ENCODE peak calls at places on chromosomes 13 and 19, in four cellular contexts. One of them, this sample, is unnamed.

GRCh38 chr13:114101325-114101821 is 31.1 kb downstream of the RASA3 start:
- DNase-seq in IMR-90: no peak
- DNase-seq in GM12878: no peak
- DNase-seq in K562: no peak
- DNase-seq in this sample: no peak

GRCh38 chr13:44176173-44176572 is 197.5 kb upstream of the SERP2 start:
- DNase-seq in K562: no peak
- DNase-seq in GM12878: no peak
- DNase-seq in IMR-90: peak; percentile 41
- DNase-seq in this sample: no peak

GRCh38 chr13:93446256-93446655 is 219.6 kb downstream of the GPC6 start:
- DNase-seq in IMR-90: peak; percentile 13
- DNase-seq in GM12878: no peak
- DNase-seq in K562: no peak
- DNase-seq in this sample: no peak

GRCh38 chr19:33771308-33772101 is 25.2 kb upstream of the KCTD15 start:
- DNase-seq in K562: peak; percentile 84
- DNase-seq in IMR-90: peak; percentile 41
- DNase-seq in GM12878: no peak
- DNase-seq in this sample: peak; percentile 51

GRCh38 chr19:37513397-37513796 is 6.7 kb downstream of the ZNF793 start:
- DNase-seq in GM12878: no peak
- DNase-seq in K562: no peak
- DNase-seq in IMR-90: no peak
- DNase-seq in this sample: no peak

GRCh38 chr13:109162248-109163051 is 533.0 kb downstream of the MYO16 start:
- DNase-seq in GM12878: peak; percentile 98
- DNase-seq in K562: no peak
- DNase-seq in IMR-90: no peak
- DNase-seq in this sample: no peak

GRCh38 chr13:27770809-27771208 is 21.5 kb upstream of the GSX1 start:
- DNase-seq in K562: no peak
- DNase-seq in IMR-90: peak; percentile 13
- DNase-seq in GM12878: no peak
- DNase-seq in this sample: peak; percentile 17

GRCh38 chr13:26179344-26179743 is 42.8 kb downstream of the RNF6 start:
- DNase-seq in K562: no peak
- DNase-seq in GM12878: no peak
- DNase-seq in IMR-90: no peak
- DNase-seq in this sample: no peak

GRCh38 chr13:46468570-46468969 is 81.5 kb upstream of the RUBCNL start:
- DNase-seq in K562: no peak
- DNase-seq in GM12878: no peak
- DNase-seq in IMR-90: no peak
- DNase-seq in this sample: no peak

GRCh38 chr13:98313938-98314292 is 136.8 kb upstream of the RNF113B start:
- DNase-seq in GM12878: no peak
- DNase-seq in K562: no peak
- DNase-seq in IMR-90: no peak
- DNase-seq in this sample: no peak

GRCh38 chr13:109655206-109655600 is 131.2 kb downstream of the IRS2 start:
- DNase-seq in GM12878: no peak
- DNase-seq in K562: no peak
- DNase-seq in IMR-90: no peak
- DNase-seq in this sample: no peak

GRCh38 chr13:43411211-43411610 is 375.6 kb downstream of the ENOX1 start:
- DNase-seq in K562: no peak
- DNase-seq in IMR-90: no peak
- DNase-seq in GM12878: no peak
- DNase-seq in this sample: no peak

GRCh38 chr19:17249887-17250548 is 4.3 kb upstream of the NR2F6 start:
- DNase-seq in GM12878: no peak
- DNase-seq in IMR-90: no peak
- DNase-seq in K562: no peak
- DNase-seq in this sample: no peak

GRCh38 chr13:78603240-78603947 is at the start of gene POU4F1:
- DNase-seq in IMR-90: peak; percentile 11
- DNase-seq in K562: peak; percentile 92
- DNase-seq in GM12878: peak; percentile 19
- DNase-seq in this sample: peak; percentile 71

GRCh38 chr13:27018230-27018875 is 153.3 kb downstream of the USP12 start:
- DNase-seq in K562: no peak
- DNase-seq in IMR-90: no peak
- DNase-seq in GM12878: no peak
- DNase-seq in this sample: no peak

GRCh38 chr19:1865172-1866010 is 2.0 kb upstream of the KLF16 start:
- DNase-seq in IMR-90: no peak
- DNase-seq in GM12878: no peak
- DNase-seq in K562: no peak
- DNase-seq in this sample: no peak

GRCh38 chr19:48918801-48919247 is 14.7 kb upstream of the DHDH start:
- DNase-seq in K562: peak; percentile 77
- DNase-seq in IMR-90: no peak
- DNase-seq in GM12878: no peak
- DNase-seq in this sample: peak; percentile 21

GRCh38 chr19:47697863-47698609 is 15.2 kb upstream of the EHD2 start:
- DNase-seq in K562: peak; percentile 86
- DNase-seq in GM12878: peak; percentile 20
- DNase-seq in IMR-90: peak; percentile 76
- DNase-seq in this sample: peak; percentile 79

GRCh38 chr19:18368504-18369222 is 17.3 kb upstream of the GDF15 start:
- DNase-seq in IMR-90: no peak
- DNase-seq in K562: peak; percentile 23
- DNase-seq in GM12878: no peak
- DNase-seq in this sample: no peak

GRCh38 chr19:4069331-4069959 is 2.7 kb upstream of the ZBTB7A start:
- DNase-seq in K562: no peak
- DNase-seq in IMR-90: no peak
- DNase-seq in GM12878: no peak
- DNase-seq in this sample: no peak

GRCh38 chr13:80339841-80340642 is 884 bp downstream of the SPRY2 start:
- DNase-seq in GM12878: no peak
- DNase-seq in IMR-90: peak; percentile 42
- DNase-seq in K562: peak; percentile 12
- DNase-seq in this sample: peak; percentile 49

GRCh38 chr19:47272448-47273312 is 2.0 kb upstream of the INAFM1 start:
- DNase-seq in IMR-90: no peak
- DNase-seq in GM12878: no peak
- DNase-seq in K562: no peak
- DNase-seq in this sample: no peak

GRCh38 chr13:20969182-20969581 is 66.6 kb upstream of the XPO4 start:
- DNase-seq in IMR-90: peak; percentile 68
- DNase-seq in GM12878: peak; percentile 15
- DNase-seq in K562: no peak
- DNase-seq in this sample: peak; percentile 39

GRCh38 chr13:19618925-19619324 is 14.5 kb upstream of the MPHOSPH8 start:
- DNase-seq in GM12878: no peak
- DNase-seq in K562: peak; percentile 27
- DNase-seq in IMR-90: peak; percentile 37
- DNase-seq in this sample: peak; percentile 48

GRCh38 chr19:58558066-58558622 is at the start of gene UBE2M:
- DNase-seq in K562: peak; percentile 66
- DNase-seq in GM12878: no peak
- DNase-seq in IMR-90: no peak
- DNase-seq in this sample: no peak

GRCh38 chr19:23799321-23799720 is 40.6 kb upstream of the ZNF681 start:
- DNase-seq in IMR-90: no peak
- DNase-seq in GM12878: peak; percentile 5
- DNase-seq in K562: no peak
- DNase-seq in this sample: no peak

GRCh38 chr19:20558011-20558410 is 7.6 kb downstream of the ZNF737 start:
- DNase-seq in K562: no peak
- DNase-seq in GM12878: no peak
- DNase-seq in IMR-90: no peak
- DNase-seq in this sample: no peak

GRCh38 chr13:71217827-71218226 is 649.2 kb downstream of the DACH1 start:
- DNase-seq in K562: no peak
- DNase-seq in IMR-90: no peak
- DNase-seq in GM12878: no peak
- DNase-seq in this sample: no peak

GRCh38 chr13:41613984-41614581 is 156.7 kb downstream of the RGCC start:
- DNase-seq in K562: no peak
- DNase-seq in IMR-90: peak; percentile 96
- DNase-seq in GM12878: no peak
- DNase-seq in this sample: peak; percentile 98
- H3K4me3 ChIP-seq in K562: no peak overlapping the region
- H3K4me3 ChIP-seq in IMR-90: no peak overlapping the region
- H3K4me3 ChIP-seq in GM12878: no peak overlapping the region
- H3K4me3 ChIP-seq in this sample: no peak overlapping the region

GRCh38 chr13:60562081-60562764 is 165.2 kb downstream of the TDRD3 start:
- DNase-seq in GM12878: no peak
- DNase-seq in IMR-90: peak; percentile 10
- DNase-seq in K562: no peak
- DNase-seq in this sample: no peak
- TF ChIP-seq FOS in GM12878: no peak
- TF ChIP-seq FOS in IMR-90: no peak
- TF ChIP-seq FOS in K562: no peak
- TF ChIP-seq FOS in this sample: no peak

GRCh38 chr13:83508905-83509304 is 373.4 kb downstream of the SLITRK1 start:
- DNase-seq in GM12878: no peak
- DNase-seq in K562: no peak
- DNase-seq in IMR-90: no peak
- DNase-seq in this sample: no peak
- H3K4me2 ChIP-seq in GM12878: no peak overlapping the region
- H3K4me2 ChIP-seq in K562: no peak overlapping the region
- H3K4me2 ChIP-seq in IMR-90: no peak overlapping the region
- H3K4me2 ChIP-seq in this sample: no peak overlapping the region

GRCh38 chr19:54434862-54435174 is 14.2 kb upstream of the LENG8 start:
- DNase-seq in IMR-90: no peak
- DNase-seq in GM12878: no peak
- DNase-seq in K562: no peak
- DNase-seq in this sample: no peak
- H3K4me3 ChIP-seq in IMR-90: no peak overlapping the region
- H3K4me3 ChIP-seq in GM12878: no peak overlapping the region
- H3K4me3 ChIP-seq in K562: no peak overlapping the region
- H3K4me3 ChIP-seq in this sample: no peak overlapping the region

GRCh38 chr13:74388626-74389025 is 254.4 kb upstream of the KLF12 start:
- DNase-seq in GM12878: no peak
- DNase-seq in IMR-90: no peak
- DNase-seq in K562: no peak
- DNase-seq in this sample: no peak
- TF ChIP-seq FOS in GM12878: no peak
- TF ChIP-seq FOS in IMR-90: no peak
- TF ChIP-seq FOS in K562: no peak
- TF ChIP-seq FOS in this sample: no peak

GRCh38 chr19:41399091-41399490 is 1.5 kb downstream of the BCKDHA start:
- DNase-seq in K562: no peak
- DNase-seq in GM12878: no peak
- DNase-seq in IMR-90: no peak
- DNase-seq in this sample: no peak

GRCh38 chr19:41401483-41401882 is 3.9 kb downstream of the BCKDHA start:
- DNase-seq in K562: no peak
- DNase-seq in GM12878: no peak
- DNase-seq in IMR-90: no peak
- DNase-seq in this sample: peak; percentile 93

GRCh38 chr19:41398603-41399002 is 985 bp downstream of the BCKDHA start:
- DNase-seq in GM12878: no peak
- DNase-seq in K562: no peak
- DNase-seq in IMR-90: no peak
- DNase-seq in this sample: no peak

GRCh38 chr19:41398042-41398403 is 405 bp downstream of the BCKDHA start:
- DNase-seq in K562: no peak
- DNase-seq in GM12878: no peak
- DNase-seq in IMR-90: no peak
- DNase-seq in this sample: no peak

GRCh38 chr19:41399525-41399924 is 1.9 kb downstream of the BCKDHA start:
- DNase-seq in GM12878: no peak
- DNase-seq in K562: no peak
- DNase-seq in IMR-90: no peak
- DNase-seq in this sample: no peak
- H3K4me2 ChIP-seq in GM12878: no peak overlapping the region
- H3K4me2 ChIP-seq in K562: no peak overlapping the region
- H3K4me2 ChIP-seq in IMR-90: no peak overlapping the region
- H3K4me2 ChIP-seq in this sample: no peak overlapping the region

DNA sequence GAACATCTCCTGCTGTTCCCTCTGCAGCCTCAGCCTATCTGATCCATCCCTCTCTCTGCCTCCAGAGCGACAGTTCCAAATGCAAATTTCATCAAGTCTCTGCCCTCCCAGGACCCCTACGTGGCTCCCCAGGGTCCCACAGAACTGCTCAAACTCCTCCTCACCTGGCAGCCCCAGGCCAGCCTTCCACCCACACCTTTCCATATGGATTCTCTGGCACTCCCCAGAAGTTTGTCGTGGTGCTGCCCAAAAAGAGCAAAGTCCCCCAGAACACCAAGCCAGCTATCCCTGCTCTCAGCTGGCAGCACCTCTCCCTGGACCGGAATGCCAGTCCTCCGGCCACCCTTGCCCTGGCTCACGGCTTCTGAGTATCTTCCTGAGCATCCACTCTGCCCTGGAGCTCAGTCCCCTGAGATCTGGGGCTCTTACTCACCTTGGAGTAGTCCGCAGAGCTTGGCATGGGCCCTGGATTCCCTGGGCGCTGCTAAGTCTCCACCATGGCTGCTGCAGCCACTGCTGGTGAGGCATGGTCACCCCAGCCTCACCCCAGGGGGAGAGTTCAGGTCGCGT is 166.5 kb upstream of the ZNF507 start:
- DNase-seq in GM12878: no peak
- DNase-seq in K562: no peak
- DNase-seq in IMR-90: no peak
- DNase-seq in this sample: no peak
- H3K4me3 ChIP-seq in GM12878: no peak overlapping the region
- H3K4me3 ChIP-seq in K562: no peak overlapping the region
- H3K4me3 ChIP-seq in IMR-90: no peak overlapping the region
- H3K4me3 ChIP-seq in this sample: no peak overlapping the region

DNA sequence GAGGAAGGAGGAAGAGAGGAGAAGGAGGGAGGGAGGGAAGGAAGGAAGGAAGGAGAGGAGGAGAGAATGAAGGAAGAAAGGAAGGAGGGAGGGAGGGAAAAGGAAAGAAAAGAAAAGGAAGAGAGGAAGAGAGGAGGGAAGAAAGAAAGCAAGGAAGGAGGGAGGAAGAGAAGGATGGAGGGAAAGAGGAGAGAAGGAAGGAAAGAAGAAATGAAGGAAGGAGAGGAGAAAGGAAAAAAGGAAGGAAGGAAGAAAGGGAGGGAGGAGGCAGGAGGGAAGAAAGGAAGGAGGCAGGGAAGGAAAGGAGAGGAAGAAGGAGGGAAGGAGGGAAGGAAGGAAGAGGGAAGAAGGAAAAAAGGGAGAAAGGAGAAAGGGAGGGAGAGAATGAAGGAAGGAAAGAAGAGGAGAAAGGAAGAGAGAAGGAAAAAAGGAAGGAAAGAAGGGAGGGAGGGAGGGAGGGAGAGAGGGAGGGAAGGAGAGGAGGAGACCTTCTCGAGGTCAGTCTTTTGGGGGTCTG is 13.4 kb upstream of the CASP14 start:
- DNase-seq in GM12878: no peak
- DNase-seq in K562: no peak
- DNase-seq in IMR-90: no peak
- DNase-seq in this sample: no peak
- TF ChIP-seq FOS in GM12878: no peak
- TF ChIP-seq FOS in K562: no peak
- TF ChIP-seq FOS in IMR-90: no peak
- TF ChIP-seq FOS in this sample: no peak

GRCh38 chr13:112603641-112604220 is 15.8 kb upstream of the TUBGCP3 start:
- DNase-seq in IMR-90: peak; percentile 31
- DNase-seq in GM12878: no peak
- DNase-seq in K562: no peak
- DNase-seq in this sample: peak; percentile 56
- H3K4me2 ChIP-seq in IMR-90: peak overlapping the region; percentile 44
- H3K4me2 ChIP-seq in GM12878: no peak overlapping the region
- H3K4me2 ChIP-seq in K562: no peak overlapping the region
- H3K4me2 ChIP-seq in this sample: peak overlapping the region; percentile 59

This sample was measured in endothelial cell of umbilical vein.